ENCODE peak calls at places on chromosomes 6 and 20, in ten cellular contexts. W, O, M, P, R, J, Q, T, S and D are unnamed samples.

GRCh38 chr20:9038791-9039190 is 30.1 kb upstream of the PLCB4 start:
- DNase-seq in W (no peak), O (no peak), M (no peak), P (no peak), R (no peak), J (peak), Q (no peak), T (no peak), S (no peak), D (peak)

GRCh38 chr6:72418495-72418894 is 203.4 kb upstream of the KCNQ5 start:
- DNase-seq in W (no peak), O (no peak), M (peak), P (peak), R (no peak), J (peak), Q (no peak), T (no peak), S (no peak), D (peak)

GRCh38 chr6:170523256-170524187 is 29.6 kb downstream of the PSMB1 start:
- DNase-seq in W (no peak), O (no peak), M (no peak), P (no peak), R (no peak), J (no peak), Q (no peak), T (no peak), S (no peak), D (no peak)

GRCh38 chr6:15881150-15881549 is 218.3 kb upstream of the DTNBP1 start:
- DNase-seq in W (no peak), O (no peak), M (no peak), P (no peak), R (no peak), J (no peak), Q (no peak), T (no peak), S (peak), D (no peak)

GRCh38 chr6:36610576-36611336 is 16.6 kb downstream of the SRSF3 start:
- DNase-seq in W (no peak), O (no peak), M (no peak), P (no peak), R (no peak), J (no peak), Q (no peak), T (no peak), S (peak), D (no peak)

GRCh38 chr20:37111926-37112455 is 16.2 kb upstream of the RBL1 start:
- DNase-seq in W (no peak), O (no peak), M (no peak), P (no peak), R (no peak), J (no peak), Q (no peak), T (no peak), S (no peak), D (no peak)

GRCh38 chr20:61913423-61914225 is 152.1 kb downstream of the TAF4 start:
- DNase-seq in W (no peak), O (no peak), M (no peak), P (no peak), R (no peak), J (no peak), Q (no peak), T (no peak), S (no peak), D (no peak)

GRCh38 chr20:63106765-63107448 is 100.1 kb upstream of the BHLHE23 start:
- DNase-seq in W (peak), O (no peak), M (no peak), P (no peak), R (no peak), J (no peak), Q (no peak), T (no peak), S (no peak), D (no peak)

GRCh38 chr6:14192186-14192788 is 74.7 kb downstream of the CD83 start:
- DNase-seq in W (no peak), O (no peak), M (no peak), P (no peak), R (no peak), J (no peak), Q (no peak), T (no peak), S (no peak), D (peak)

GRCh38 chr6:113645576-113645970 is 211.6 kb upstream of the MARCKS start:
- DNase-seq in W (no peak), O (no peak), M (peak), P (no peak), R (no peak), J (peak), Q (no peak), T (peak), S (no peak), D (peak)

GRCh38 chr20:62025832-62026563 is 39.7 kb downstream of the TAF4 start:
- DNase-seq in W (no peak), O (no peak), M (peak), P (no peak), R (peak), J (peak), Q (no peak), T (no peak), S (no peak), D (peak)

GRCh38 chr20:57618091-57618765 is 2.0 kb downstream of the ZBP1 start:
- DNase-seq in W (no peak), O (no peak), M (no peak), P (no peak), R (no peak), J (no peak), Q (no peak), T (peak), S (no peak), D (no peak)

GRCh38 chr6:7546383-7546782 is 4.9 kb downstream of the DSP start:
- DNase-seq in W (no peak), O (no peak), M (no peak), P (no peak), R (no peak), J (no peak), Q (no peak), T (no peak), S (no peak), D (no peak)

GRCh38 chr20:62193079-62194025 is 10.5 kb downstream of the MTG2 start:
- DNase-seq in W (peak), O (no peak), M (no peak), P (no peak), R (no peak), J (no peak), Q (no peak), T (no peak), S (no peak), D (no peak)

GRCh38 chr6:88982720-88983119 is 19.3 kb upstream of the RNGTT start:
- DNase-seq in W (no peak), O (peak), M (peak), P (peak), R (peak), J (peak), Q (no peak), T (peak), S (peak), D (peak)

GRCh38 chr20:41717464-41717863 is 99.3 kb upstream of the CHD6 start:
- DNase-seq in W (no peak), O (no peak), M (no peak), P (no peak), R (peak), J (no peak), Q (no peak), T (no peak), S (no peak), D (peak)

GRCh38 chr20:9550283-9550682 is 35.9 kb downstream of the LAMP5 start:
- DNase-seq in W (no peak), O (no peak), M (no peak), P (no peak), R (no peak), J (no peak), Q (no peak), T (no peak), S (no peak), D (no peak)

GRCh38 chr20:19435820-19436219 is 223.4 kb downstream of the SLC24A3 start:
- DNase-seq in W (no peak), O (no peak), M (no peak), P (no peak), R (no peak), J (no peak), Q (no peak), T (no peak), S (no peak), D (no peak)

GRCh38 chr6:118617350-118617957 is 33.9 kb downstream of the CEP85L start:
- DNase-seq in W (no peak), O (no peak), M (no peak), P (no peak), R (no peak), J (no peak), Q (no peak), T (no peak), S (no peak), D (no peak)

GRCh38 chr6:30317913-30318589 is 8.7 kb upstream of the TRIM39 start:
- DNase-seq in W (no peak), O (no peak), M (no peak), P (no peak), R (no peak), J (no peak), Q (no peak), T (no peak), S (no peak), D (no peak)

GRCh38 chr6:32436995-32437836 is 2.5 kb upstream of the HLA-DRA start:
- DNase-seq in W (no peak), O (peak), M (no peak), P (no peak), R (no peak), J (peak), Q (no peak), T (no peak), S (no peak), D (peak)

GRCh38 chr20:23710771-23711170 is 21.9 kb upstream of the CST4 start:
- DNase-seq in W (no peak), O (no peak), M (no peak), P (no peak), R (no peak), J (no peak), Q (no peak), T (no peak), S (no peak), D (no peak)

GRCh38 chr6:76701610-76702009 is 629.1 kb upstream of the IMPG1 start:
- DNase-seq in W (no peak), O (no peak), M (peak), P (no peak), R (no peak), J (peak), Q (no peak), T (no peak), S (no peak), D (no peak)

GRCh38 chr6:72857791-72858190 is 235.9 kb downstream of the KCNQ5 start:
- DNase-seq in W (no peak), O (no peak), M (peak), P (no peak), R (no peak), J (no peak), Q (no peak), T (no peak), S (no peak), D (peak)

GRCh38 chr6:158417760-158418098 is 105.5 kb downstream of the TULP4 start:
- DNase-seq in W (no peak), O (no peak), M (peak), P (no peak), R (no peak), J (peak), Q (no peak), T (no peak), S (no peak), D (peak)

GRCh38 chr20:41362748-41363140 is 3.9 kb downstream of the EMILIN3 start:
- DNase-seq in W (no peak), O (no peak), M (no peak), P (no peak), R (no peak), J (no peak), Q (no peak), T (no peak), S (no peak), D (no peak)

GRCh38 chr6:115971785-115972184 is 88.9 kb downstream of the FRK start:
- DNase-seq in W (no peak), O (no peak), M (no peak), P (no peak), R (no peak), J (no peak), Q (no peak), T (no peak), S (no peak), D (no peak)

GRCh38 chr6:115969930-115970273 is 90.8 kb downstream of the FRK start:
- DNase-seq in W (no peak), O (no peak), M (peak), P (no peak), R (no peak), J (no peak), Q (no peak), T (no peak), S (no peak), D (peak)

GRCh38 chr6:115972679-115973078 is 88.0 kb downstream of the FRK start:
- DNase-seq in W (no peak), O (no peak), M (no peak), P (no peak), R (no peak), J (no peak), Q (no peak), T (peak), S (no peak), D (no peak)

DNA sequence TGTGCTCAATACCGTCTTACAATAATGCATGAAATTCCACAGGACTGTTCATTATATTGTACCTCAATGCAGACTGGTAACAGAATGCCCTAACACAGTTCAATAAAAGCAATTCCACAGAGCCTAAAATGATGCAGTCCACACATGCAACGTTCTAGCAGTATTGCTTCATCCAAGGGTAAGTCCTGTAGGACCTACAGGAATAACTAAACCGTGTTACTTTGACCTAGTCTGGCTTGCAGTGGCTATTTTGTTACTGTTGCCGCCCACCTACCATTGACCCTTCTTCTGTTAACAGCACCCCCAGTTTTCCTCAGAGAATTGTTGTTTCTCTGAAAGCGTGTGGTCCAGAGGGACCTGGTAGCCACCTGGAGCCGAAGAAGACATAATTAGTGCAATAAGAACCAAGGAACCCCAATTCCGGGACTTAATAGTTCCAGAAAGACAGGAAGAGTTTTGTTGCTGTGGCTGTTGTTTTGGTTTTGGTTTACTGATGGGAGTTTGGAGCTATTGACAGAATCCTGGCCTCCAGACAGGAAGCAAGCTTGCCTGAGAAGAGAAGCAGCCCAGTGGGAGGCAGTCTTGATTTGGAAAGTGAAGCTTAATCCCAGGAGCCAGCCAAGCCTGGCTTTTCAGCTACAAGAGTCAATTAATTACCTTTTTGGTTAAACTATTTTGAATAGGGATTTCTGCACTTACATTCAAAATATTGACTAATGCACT is 91.3 kb downstream of the FRK start:
- DNase-seq in W (no peak), O (no peak), M (peak), P (peak), R (no peak), J (no peak), Q (no peak), T (peak), S (no peak), D (peak)
- H3K4me3 ChIP-seq in W (no peak), O (no peak), M (no peak), P (no peak), R (no peak), J (no peak), Q (no peak), T (no peak), S (no peak), D (no peak)

DNA sequence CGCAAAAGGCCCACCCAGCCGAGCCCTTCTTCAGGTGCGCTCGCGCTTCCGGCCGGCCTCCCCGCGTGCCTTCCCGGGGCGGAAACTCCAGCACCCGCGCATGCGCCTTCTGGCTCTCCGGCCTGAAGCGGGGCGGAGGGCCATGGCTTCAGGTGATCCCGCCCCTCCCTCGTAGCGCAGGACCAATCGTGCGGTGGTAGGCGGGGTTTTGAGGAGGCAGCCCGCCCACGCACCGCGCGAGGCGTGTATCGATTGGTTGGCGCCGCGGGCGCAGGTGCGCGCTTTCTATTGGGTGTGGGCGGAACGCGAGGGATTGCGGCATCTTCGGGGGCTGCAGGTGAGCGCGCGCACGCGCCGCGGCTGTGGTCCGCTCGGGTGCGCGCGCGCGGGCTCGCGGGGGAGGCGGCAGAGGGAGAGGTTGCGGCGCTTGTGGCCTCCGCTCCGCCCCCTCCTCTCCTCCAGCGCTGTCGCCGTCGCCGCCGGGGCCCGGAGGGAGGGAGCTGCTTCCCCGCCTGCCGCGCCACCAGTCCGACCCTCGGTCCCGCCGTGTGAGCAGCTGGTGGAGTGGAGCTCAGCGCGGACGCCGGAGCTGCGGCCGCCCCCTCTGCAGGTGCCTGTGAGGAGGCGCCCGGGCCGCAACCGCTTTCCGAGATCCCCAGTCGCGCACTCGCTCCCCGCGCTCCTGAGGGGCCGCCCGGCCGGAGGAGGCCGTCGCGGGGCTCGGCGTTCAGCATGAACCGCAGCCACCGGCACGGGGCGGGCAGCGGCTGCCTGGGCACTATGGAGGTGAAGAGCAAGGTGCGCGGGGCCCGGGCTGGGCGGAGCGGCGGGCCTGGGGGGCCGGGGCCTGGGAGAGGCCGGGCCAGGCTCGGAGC is at the start of gene PARD6B:
- DNase-seq in W (peak), O (peak), M (peak), P (peak), R (peak), J (peak), Q (peak), T (peak), S (peak), D (peak)
- TF ChIP-seq CTCF in W (no peak), O (no peak), M (no peak), P (no peak), R (no peak), J (no peak), Q (no peak), T (no peak), S (no peak), D (no peak)

DNA sequence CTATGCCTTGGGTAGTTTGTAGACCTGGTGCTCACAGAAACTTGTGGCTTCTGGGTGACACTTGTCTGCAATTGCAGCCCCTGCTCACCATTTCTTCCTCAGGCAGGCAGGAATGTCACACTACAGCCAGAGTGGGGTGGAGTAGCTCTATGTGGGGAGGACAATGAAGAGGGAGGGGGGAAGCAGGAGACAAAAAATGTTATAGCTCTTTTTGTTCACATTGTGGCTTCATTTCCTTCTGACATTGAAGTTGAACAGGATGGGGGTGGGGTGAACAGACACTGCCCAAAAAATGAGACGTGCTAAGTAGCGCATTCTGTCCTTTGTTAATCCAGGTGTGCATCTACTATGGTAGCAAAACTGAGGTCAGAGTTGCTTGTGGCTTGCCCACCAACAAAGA is at the start of gene THEMIS:
- DNase-seq in W (no peak), O (no peak), M (no peak), P (no peak), R (no peak), J (no peak), Q (no peak), T (no peak), S (no peak), D (no peak)
- H3K4me3 ChIP-seq in W (no peak), O (no peak), M (no peak), P (no peak), R (no peak), J (no peak), Q (peak), T (no peak), S (no peak), D (no peak)

DNA sequence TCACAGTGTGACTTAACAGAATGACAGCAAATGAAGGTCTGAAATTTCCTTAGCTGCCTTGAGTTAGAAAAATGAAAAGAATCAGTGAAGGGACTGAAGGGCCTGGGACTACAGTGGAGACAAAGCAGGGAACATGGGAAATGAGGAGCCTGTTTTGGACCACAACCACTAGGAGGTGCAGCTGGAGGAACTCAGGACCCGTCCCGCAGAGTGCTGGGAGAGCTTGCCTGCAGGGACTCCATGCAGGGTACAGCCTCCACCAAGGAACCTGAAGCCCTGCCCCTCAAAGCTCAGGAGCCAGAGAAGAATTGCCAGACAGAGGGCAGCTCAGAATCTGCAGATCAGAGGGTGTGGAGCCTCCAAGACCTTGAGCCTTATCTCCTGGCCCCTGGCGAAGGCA is 50.7 kb downstream of the LRFN2 start:
- DNase-seq in W (no peak), O (no peak), M (no peak), P (peak), R (peak), J (no peak), Q (no peak), T (peak), S (no peak), D (no peak)
- TF ChIP-seq CTCF in W (peak), O (no peak), M (peak), P (peak), R (peak), J (no peak), Q (no peak), T (no peak), S (no peak), D (no peak)

DNA sequence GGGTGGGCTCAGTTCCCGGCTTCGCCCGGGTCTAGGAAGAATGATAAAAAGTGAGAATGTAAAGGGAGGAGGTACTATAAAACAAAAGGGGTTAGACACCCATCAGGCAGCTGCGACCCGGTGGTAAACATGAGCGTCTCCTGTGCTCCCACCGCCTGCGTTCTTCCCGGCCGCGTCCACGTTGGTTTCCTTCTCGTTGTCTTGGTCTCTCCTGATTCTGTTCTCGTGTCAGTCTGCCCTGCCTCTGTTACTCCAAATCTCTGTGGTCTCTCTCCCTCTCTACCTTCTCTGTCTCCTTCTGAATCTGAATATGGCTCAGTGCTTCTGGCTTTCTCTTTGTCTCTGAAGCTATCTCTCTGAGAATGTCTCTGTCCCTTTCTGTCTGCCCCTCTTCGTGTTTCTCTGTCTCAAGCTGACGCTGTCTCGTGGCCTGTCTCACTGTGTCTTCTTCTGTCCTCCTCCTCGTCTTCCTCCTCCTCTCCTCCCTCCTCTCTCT is 41.6 kb upstream of the FOXP4 start:
- DNase-seq in W (no peak), O (no peak), M (peak), P (no peak), R (no peak), J (no peak), Q (no peak), T (no peak), S (no peak), D (peak)
- H3K4me3 ChIP-seq in W (peak), O (peak), M (no peak), P (peak), R (no peak), J (no peak), Q (peak), T (no peak), S (peak), D (no peak)